ENCODE peak calls at places on chromosomes 7 and 10, in six cellular contexts. F is hepatocyte, K is endothelial cell of umbilical vein, H is mammary epithelial cell, T is astrocyte, J is neural progenitor cell. Y is an unnamed sample. For H4K20me1, the result is how much of the 10 kb centered on the place peaks cover.

GRCh38 chr7:64888561-64888900 is 14.5 kb upstream of the ZNF273 start:
- DNase-seq in F (no peak), T (no peak), H (no peak), J (no peak), K (no peak), Y (no peak)

GRCh38 chr10:29011511-29011910 is 277.4 kb upstream of the LYZL1 start:
- DNase-seq in T (no peak), F (no peak), H (no peak), K (no peak), J (no peak), Y (no peak)

GRCh38 chr10:128077155-128077875 is 48.9 kb downstream of the MKI67 start:
- DNase-seq in H (no peak), J (no peak), K (no peak), T (no peak), F (no peak), Y (no peak)

GRCh38 chr10:28910960-28911359 is 233.6 kb downstream of the BAMBI start:
- DNase-seq in J (no peak), T (peak), K (peak), H (no peak), F (no peak), Y (no peak)

GRCh38 chr10:72638586-72639440 is 12.9 kb upstream of the MICU1 start:
- DNase-seq in J (no peak), T (no peak), K (no peak), H (no peak), F (peak), Y (no peak)

GRCh38 chr7:116025098-116025809 is 5.3 kb downstream of the TFEC start:
- DNase-seq in H (peak), K (peak), J (no peak), T (peak), F (peak), Y (no peak)

GRCh38 chr7:104040666-104041065 is 51.2 kb upstream of the RELN start:
- DNase-seq in K (no peak), T (no peak), H (no peak), J (no peak), F (peak), Y (no peak)

GRCh38 chr10:92657024-92657423 is 32.7 kb upstream of the HHEX start:
- DNase-seq in J (no peak), T (no peak), K (no peak), F (no peak), H (no peak), Y (no peak)

GRCh38 chr7:144144426-144144825 is 21.4 kb downstream of the OR2A14 start:
- DNase-seq in H (no peak), J (no peak), F (no peak), K (no peak), T (no peak), Y (no peak)

GRCh38 chr10:59753267-59753666 is at the start of gene MRLN:
- DNase-seq in K (no peak), J (no peak), F (no peak), H (no peak), T (no peak), Y (no peak)

GRCh38 chr7:112420236-112420945 is 29.9 kb upstream of the IFRD1 start:
- DNase-seq in J (peak), K (no peak), H (peak), F (no peak), T (peak), Y (peak)

GRCh38 chr7:156184164-156184563 is 371.9 kb upstream of the SHH start:
- DNase-seq in T (no peak), F (no peak), H (no peak), J (no peak), K (no peak), Y (no peak)

GRCh38 chr10:105681051-105681450 is 1040.0 kb downstream of the SORCS3 start:
- DNase-seq in F (no peak), K (no peak), J (no peak), T (peak), H (peak), Y (no peak)

GRCh38 chr10:32972454-32972853 is 14.4 kb upstream of the ITGB1 start:
- DNase-seq in K (no peak), H (no peak), J (no peak), F (no peak), T (no peak), Y (peak)

GRCh38 chr10:108905821-108906220 is 1017.5 kb downstream of the XPNPEP1 start:
- DNase-seq in J (no peak), H (no peak), T (no peak), K (no peak), F (no peak), Y (no peak)

GRCh38 chr10:108904163-108904878 is 1019.0 kb downstream of the XPNPEP1 start:
- DNase-seq in J (no peak), F (no peak), H (no peak), K (no peak), T (peak), Y (no peak)

GRCh38 chr10:108901766-108902365 is 1021.4 kb downstream of the XPNPEP1 start:
- DNase-seq in T (no peak), H (no peak), K (no peak), J (no peak), F (no peak), Y (no peak)

GRCh38 chr10:108899686-108900085 is 1023.6 kb downstream of the XPNPEP1 start:
- DNase-seq in J (peak), F (no peak), K (no peak), H (no peak), T (no peak), Y (no peak)

GRCh38 chr10:108902491-108903250 is 1020.6 kb downstream of the XPNPEP1 start:
- DNase-seq in H (no peak), T (no peak), J (no peak), K (no peak), F (no peak), Y (no peak)
- H3K4me2 ChIP-seq in H (no peak), T (no peak), J (no peak), K (no peak), F (no peak), Y (no peak)

DNA sequence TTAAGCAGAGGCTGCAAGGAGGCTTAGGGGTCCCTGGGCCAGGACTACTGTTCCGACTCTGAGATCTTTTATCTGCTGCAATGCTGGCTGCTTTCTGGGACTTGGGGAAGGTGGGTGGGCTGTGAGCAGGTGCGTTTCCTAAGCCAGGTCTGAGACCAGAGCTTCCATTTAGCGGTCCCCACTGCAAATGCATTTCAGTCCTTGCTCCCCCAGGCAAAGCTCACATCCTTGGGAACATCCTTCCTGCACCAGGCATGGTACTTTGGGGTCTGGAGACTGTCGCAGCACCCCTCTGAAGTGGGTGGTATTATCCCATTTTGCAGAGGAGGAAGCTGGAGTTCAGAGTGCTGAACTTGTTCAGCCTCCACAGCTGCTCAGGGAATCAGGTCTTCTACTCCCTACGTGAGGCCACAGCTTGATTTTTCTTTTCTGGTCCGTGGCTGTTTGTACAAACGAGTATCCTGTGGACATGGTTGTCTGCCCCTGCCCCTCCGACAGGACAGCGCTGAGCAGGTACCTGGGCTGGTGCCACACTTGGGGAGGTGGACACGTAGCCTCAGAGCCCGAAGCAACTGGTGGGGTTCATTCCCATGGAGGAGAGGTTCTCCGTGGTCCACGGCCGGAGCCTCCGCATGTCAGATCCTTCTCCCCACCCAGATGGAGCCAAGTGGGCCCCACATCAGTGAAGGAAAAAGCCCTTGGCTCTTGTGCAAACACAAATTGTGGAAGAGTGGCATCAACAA is 20.0 kb downstream of the ZMIZ1 start:
- DNase-seq in H (no peak), J (no peak), K (no peak), T (no peak), F (no peak), Y (no peak)
- H4K20me1 ChIP-seq in H (under half), J (half or more), K (under half), T (half or more), F (half or more), Y (under half)

GRCh38 chr7:142478479-142479220 is 220.8 kb upstream of the PRSS58 start:
- DNase-seq in J (peak), H (peak), K (peak), T (no peak), F (peak), Y (peak)
- TF ChIP-seq CTCF in J (peak), H (peak), K (peak), T (peak), F (peak), Y (peak)

DNA sequence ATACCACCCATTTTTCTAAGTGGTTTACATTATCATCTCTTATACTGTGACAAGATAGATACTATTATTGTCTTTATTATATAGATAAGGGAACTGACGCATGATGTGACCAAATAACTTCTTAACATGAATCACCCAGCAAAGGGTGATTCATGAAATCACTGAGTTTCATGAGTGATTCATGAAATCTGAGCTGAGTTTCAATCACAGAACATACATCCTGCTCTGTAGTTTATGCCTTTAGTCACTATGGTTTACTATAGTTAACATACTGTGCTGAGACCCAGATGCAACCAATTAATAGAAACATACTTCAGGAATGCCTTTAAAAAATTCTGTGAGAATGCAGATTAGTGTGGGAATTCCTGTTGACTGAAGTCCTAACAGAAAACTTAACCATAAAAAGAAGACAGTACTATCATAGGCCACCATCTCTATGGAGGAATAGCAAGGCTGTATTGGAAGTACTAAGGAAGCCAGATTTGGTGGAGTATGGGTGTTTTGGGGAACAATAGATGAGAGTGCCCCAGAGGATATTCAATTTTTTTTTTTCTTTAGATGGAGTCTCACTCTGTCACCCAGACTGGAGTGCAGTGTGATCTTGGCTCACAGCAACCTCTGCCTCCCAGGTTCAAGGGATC is 43.1 kb upstream of the SEMA3A start:
- DNase-seq in T (peak), J (no peak), F (no peak), K (peak), H (peak), Y (no peak)
- H3K4me2 ChIP-seq in T (peak), J (no peak), F (no peak), K (peak), H (peak), Y (no peak)

DNA sequence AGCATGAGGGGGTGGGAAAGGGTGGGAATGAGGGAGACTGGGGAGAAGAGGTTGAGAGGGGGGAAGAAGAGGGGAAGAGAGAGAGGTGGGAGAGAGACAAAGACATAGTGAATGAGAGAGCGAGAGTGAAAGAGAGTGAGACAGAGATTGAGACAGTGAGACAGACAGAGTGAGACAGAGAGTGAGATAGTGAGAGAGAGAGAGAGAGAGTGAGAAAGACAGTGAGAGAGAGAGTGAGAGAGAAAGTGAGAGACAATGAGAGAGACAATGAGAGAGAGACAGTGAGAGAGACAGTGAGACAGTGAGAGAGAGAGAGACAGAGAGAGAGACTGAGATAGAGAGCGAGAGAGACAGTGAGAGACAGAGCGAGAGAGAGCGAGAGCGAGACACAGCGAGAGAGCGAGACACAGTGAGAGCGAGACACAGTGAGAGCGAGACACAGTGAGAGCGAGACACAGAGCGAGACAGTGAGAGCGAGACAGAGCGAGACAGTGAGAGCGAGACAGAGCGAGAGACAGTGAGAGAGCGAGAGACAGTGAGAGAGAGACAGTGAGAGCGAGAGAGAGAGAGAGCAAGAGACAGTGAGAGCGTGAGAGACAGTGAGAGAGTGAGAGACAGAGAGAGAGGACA is 10.1 kb downstream of the TMEM243 start:
- DNase-seq in T (no peak), F (no peak), H (no peak), K (no peak), J (no peak), Y (no peak)
- H4K20me1 ChIP-seq in T (half or more), F (under half), H (under half), K (under half), J (under half), Y (under half)

GRCh38 chr7:100573691-100574361 is at the start of gene SAP25:
- DNase-seq in T (no peak), H (no peak), J (no peak), K (no peak), F (no peak), Y (no peak)
- TF ChIP-seq CTCF in T (no peak), H (no peak), J (peak), K (peak), F (no peak), Y (no peak)

DNA sequence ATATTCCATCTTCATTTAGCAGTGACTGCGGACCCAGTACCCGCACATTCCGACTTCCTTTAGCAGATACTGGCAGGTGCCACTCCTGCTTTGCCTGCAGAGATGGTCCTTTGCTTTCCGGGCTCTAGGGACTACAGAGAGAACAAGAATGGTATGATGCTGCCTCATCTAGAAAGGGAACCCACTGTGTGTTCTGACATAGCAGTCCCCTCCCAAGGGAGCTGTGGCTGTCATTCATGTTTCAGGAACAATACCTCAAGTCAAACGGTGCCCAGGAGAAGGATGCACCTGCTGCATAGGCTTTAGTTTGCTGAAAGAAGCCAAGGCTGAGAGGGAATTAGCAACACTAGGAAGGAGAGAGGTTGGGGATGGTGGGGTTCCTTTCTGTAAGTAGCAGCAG is 15.9 kb upstream of the TMEM72 start:
- DNase-seq in F (no peak), H (no peak), K (no peak), J (no peak), T (no peak), Y (peak)
- H3K4me2 ChIP-seq in F (no peak), H (no peak), K (no peak), J (no peak), T (no peak), Y (no peak)